ENCODE peak calls at places on chromosome 15, in eight cellular contexts. Z, B, L, N, H, R, J and V are unnamed samples.

GRCh38 chr15:86973284-86973844 is 893.7 kb downstream of the AGBL1 start:
- DNase-seq in J (no peak), B (no peak), R (no peak), N (no peak), Z (no peak), H (no peak), L (no peak), V (no peak)

GRCh38 chr15:58235961-58236360 is 97.8 kb downstream of the AQP9 start:
- DNase-seq in J (no peak), R (no peak), Z (no peak), H (no peak), B (no peak), L (no peak), N (no peak), V (no peak)

GRCh38 chr15:39315200-39315599 is 265.7 kb upstream of the THBS1 start:
- DNase-seq in Z (no peak), R (no peak), N (no peak), H (no peak), J (no peak), L (peak), B (no peak), V (no peak)

GRCh38 chr15:89401636-89402252 is 67.1 kb upstream of the POLG start:
- DNase-seq in H (no peak), J (no peak), N (no peak), L (peak), B (peak), Z (no peak), R (no peak), V (no peak)

GRCh38 chr15:44633603-44634002 is 29.9 kb downstream of the SPG11 start:
- DNase-seq in H (no peak), J (no peak), L (peak), Z (no peak), R (no peak), N (no peak), B (peak), V (no peak)

GRCh38 chr15:67125589-67126502 is 60.4 kb downstream of the SMAD3 start:
- DNase-seq in L (peak), B (peak), Z (no peak), N (no peak), J (peak), R (peak), H (no peak), V (no peak)

GRCh38 chr15:51121631-51122225 is 27.0 kb upstream of the TNFAIP8L3 start:
- DNase-seq in Z (no peak), J (no peak), R (no peak), N (no peak), B (no peak), H (no peak), L (peak), V (no peak)

GRCh38 chr15:58472821-58473581 is 41.2 kb downstream of the LIPC start:
- DNase-seq in J (no peak), Z (no peak), B (peak), H (peak), N (no peak), R (no peak), L (peak), V (no peak)

GRCh38 chr15:99467338-99467720 is 98.5 kb upstream of the MEF2A start:
- DNase-seq in J (no peak), R (no peak), B (no peak), H (no peak), Z (no peak), L (no peak), N (no peak), V (no peak)

GRCh38 chr15:62068071-62068786 is 1.5 kb downstream of the C2CD4A start:
- DNase-seq in B (no peak), R (no peak), H (peak), N (peak), J (no peak), Z (peak), L (peak), V (no peak)

GRCh38 chr15:57150066-57150865 is 226.0 kb upstream of the CGNL1 start:
- DNase-seq in N (no peak), J (no peak), H (no peak), Z (no peak), R (no peak), L (no peak), B (peak), V (no peak)

GRCh38 chr15:90212221-90213079 is 11.3 kb downstream of the SEMA4B start:
- DNase-seq in Z (no peak), L (no peak), H (no peak), N (no peak), R (no peak), B (no peak), J (no peak), V (peak)

GRCh38 chr15:79373068-79373467 is 59.1 kb upstream of the MINAR1 start:
- DNase-seq in N (no peak), Z (no peak), B (peak), H (no peak), J (no peak), L (no peak), R (no peak), V (no peak)

GRCh38 chr15:35626984-35627383 is 81.0 kb upstream of the DPH6 start:
- DNase-seq in L (no peak), H (no peak), B (no peak), R (no peak), J (no peak), Z (no peak), N (no peak), V (no peak)

GRCh38 chr15:92924216-92924615 is 24.1 kb downstream of the CHD2 start:
- DNase-seq in J (no peak), L (no peak), N (no peak), Z (no peak), B (no peak), H (no peak), R (no peak), V (no peak)

GRCh38 chr15:80308002-80308401 is 56.0 kb upstream of the CTXND1 start:
- DNase-seq in J (no peak), B (no peak), H (no peak), Z (peak), N (no peak), L (no peak), R (no peak), V (no peak)

GRCh38 chr15:101641894-101642293 is 10.3 kb downstream of the TM2D3 start:
- DNase-seq in J (no peak), R (no peak), L (no peak), H (no peak), N (no peak), B (peak), Z (no peak), V (no peak)

GRCh38 chr15:68729789-68730201 is 90.9 kb downstream of the ANP32A start:
- DNase-seq in B (peak), J (peak), L (no peak), N (no peak), R (no peak), H (no peak), Z (no peak), V (no peak)

GRCh38 chr15:91853968-91854943 is 748 bp downstream of the SLCO3A1 start:
- DNase-seq in R (no peak), N (no peak), B (no peak), Z (peak), J (peak), L (no peak), H (peak), V (no peak)

GRCh38 chr15:60520041-60520824 is 41.3 kb upstream of the ICE2 start:
- DNase-seq in J (no peak), R (no peak), Z (no peak), L (peak), H (no peak), B (peak), N (no peak), V (no peak)

GRCh38 chr15:34043391-34043790 is 4.4 kb upstream of the AVEN start:
- DNase-seq in B (peak), N (no peak), R (no peak), L (no peak), J (no peak), H (no peak), Z (no peak), V (no peak)

GRCh38 chr15:63492541-63493077 is 11.8 kb upstream of the USP3 start:
- DNase-seq in R (no peak), H (no peak), B (peak), Z (no peak), J (no peak), N (no peak), L (peak), V (no peak)

GRCh38 chr15:44219073-44219472 is 24.0 kb upstream of the FRMD5 start:
- DNase-seq in B (no peak), H (no peak), J (no peak), R (no peak), L (no peak), N (no peak), Z (no peak), V (no peak)

GRCh38 chr15:23877502-23878412 is 190.7 kb upstream of the NDN start:
- DNase-seq in B (no peak), N (no peak), R (no peak), J (peak), L (no peak), H (peak), Z (peak), V (no peak)

GRCh38 chr15:73284073-73284472 is 84.7 kb downstream of the HCN4 start:
- DNase-seq in H (no peak), B (peak), J (no peak), Z (no peak), R (no peak), N (no peak), L (peak), V (no peak)